ENCODE peak calls at places on chromosome 18, in eight cellular contexts. B is GM10248; X is kidney tubule cell; F is activated CD8-positive, alpha-beta memory T cell treated with anti-CD3 and anti-CD28 coated beads, Interleukin-2, amount 50 U/mL, for 48 hours; K is stomach; T is Calu3; E is AG08396; U is SW480. Y is an unnamed sample.

GRCh38 chr18:21444465-21445023 is 156.0 kb downstream of the ESCO1 start:
- DNase-seq in B (peak; percentile 54), X (peak; percentile 68), F (no peak), K (no peak), T (peak; percentile 57), E (peak; percentile 40), U (peak; percentile 59), Y (peak; percentile 46)

GRCh38 chr18:8367217-8367988 is 241.8 kb upstream of the RAB12 start:
- DNase-seq in B (peak; percentile 43), X (peak; percentile 68), F (peak; percentile 60), K (peak; percentile 66), T (peak; percentile 70), E (peak; percentile 36), U (peak; percentile 43), Y (peak; percentile 64)

GRCh38 chr18:6719914-6720692 is 9.4 kb upstream of the ARHGAP28 start:
- DNase-seq in B (no peak), X (peak; percentile 22), F (no peak), K (no peak), T (no peak), E (no peak), U (no peak), Y (no peak)

GRCh38 chr18:22713511-22713910 is 219.6 kb upstream of the RBBP8 start:
- DNase-seq in B (no peak), X (no peak), F (no peak), K (no peak), T (no peak), E (no peak), U (no peak), Y (no peak)

GRCh38 chr18:45059695-45060094 is 379.0 kb downstream of the SETBP1 start:
- DNase-seq in B (no peak), X (peak; percentile 74), F (no peak), K (no peak), T (peak; percentile 5), E (peak; percentile 67), U (peak; percentile 8), Y (no peak)

GRCh38 chr18:26813043-26813442 is 52.5 kb downstream of the AQP4 start:
- DNase-seq in B (peak; percentile 22), X (peak; percentile 69), F (no peak), K (peak; percentile 37), T (peak; percentile 54), E (no peak), U (no peak), Y (no peak)

GRCh38 chr18:46609048-46609447 is 48.0 kb downstream of the LOXHD1 start:
- DNase-seq in B (no peak), X (no peak), F (no peak), K (no peak), T (no peak), E (no peak), U (no peak), Y (no peak)

GRCh38 chr18:33805592-33805991 is 227.6 kb downstream of the ASXL3 start:
- DNase-seq in B (no peak), X (no peak), F (no peak), K (no peak), T (no peak), E (no peak), U (no peak), Y (no peak)

GRCh38 chr18:76425299-76426101 is 69.5 kb downstream of the ZNF516 start:
- DNase-seq in B (no peak), X (peak; percentile 20), F (no peak), K (no peak), T (no peak), E (no peak), U (no peak), Y (no peak)

GRCh38 chr18:44601447-44601846 is 79.2 kb upstream of the SETBP1 start:
- DNase-seq in B (no peak), X (peak; percentile 81), F (no peak), K (no peak), T (no peak), E (no peak), U (no peak), Y (no peak)

GRCh38 chr18:67432806-67433205 is 83.7 kb downstream of the DSEL start:
- DNase-seq in B (no peak), X (no peak), F (no peak), K (no peak), T (no peak), E (no peak), U (no peak), Y (no peak)

GRCh38 chr18:61261870-61262269 is 71.4 kb upstream of the CDH20 start:
- DNase-seq in B (no peak), X (no peak), F (no peak), K (no peak), T (no peak), E (no peak), U (no peak), Y (no peak)

GRCh38 chr18:50879302-50880107 is 587 bp downstream of the ME2 start:
- DNase-seq in B (no peak), X (peak; percentile 47), F (no peak), K (peak; percentile 43), T (peak; percentile 61), E (peak; percentile 61), U (peak; percentile 36), Y (peak; percentile 32)

GRCh38 chr18:56238576-56238975 is 399.8 kb downstream of the TXNL1 start:
- DNase-seq in B (no peak), X (no peak), F (no peak), K (no peak), T (no peak), E (no peak), U (no peak), Y (no peak)

GRCh38 chr18:10072659-10073309 is 159.0 kb downstream of the VAPA start:
- DNase-seq in B (no peak), X (no peak), F (no peak), K (no peak), T (no peak), E (peak; percentile 52), U (peak; percentile 62), Y (no peak)

GRCh38 chr18:6363216-6363615 is 51.5 kb downstream of the L3MBTL4 start:
- DNase-seq in B (peak; percentile 49), X (peak; percentile 21), F (no peak), K (no peak), T (no peak), E (no peak), U (no peak), Y (no peak)

GRCh38 chr18:35045121-35045520 is 3.9 kb downstream of the MAPRE2 start:
- DNase-seq in B (no peak), X (no peak), F (no peak), K (no peak), T (no peak), E (no peak), U (no peak), Y (no peak)

GRCh38 chr18:26521617-26522016 is 26.7 kb downstream of the KCTD1 start:
- DNase-seq in B (no peak), X (no peak), F (no peak), K (no peak), T (no peak), E (no peak), U (no peak), Y (no peak)

GRCh38 chr18:57921708-57922107 is 118.6 kb upstream of the ATP8B1 start:
- DNase-seq in B (no peak), X (peak; percentile 55), F (no peak), K (no peak), T (no peak), E (no peak), U (no peak), Y (no peak)

GRCh38 chr18:9871244-9871746 is 14.5 kb upstream of the TXNDC2 start:
- DNase-seq in B (no peak), X (no peak), F (no peak), K (no peak), T (no peak), E (no peak), U (no peak), Y (no peak)

GRCh38 chr18:61908661-61909060 is 15.9 kb upstream of the RNF152 start:
- DNase-seq in B (no peak), X (no peak), F (no peak), K (no peak), T (no peak), E (no peak), U (no peak), Y (no peak)

GRCh38 chr18:35478520-35479435 is 19.0 kb downstream of the INO80C start:
- DNase-seq in B (peak; percentile 35), X (peak; percentile 97), F (peak; percentile 63), K (peak; percentile 68), T (peak; percentile 78), E (peak; percentile 71), U (peak; percentile 95), Y (peak; percentile 51)

GRCh38 chr18:79490593-79491551 is 95.1 kb downstream of the NFATC1 start:
- DNase-seq in B (no peak), X (no peak), F (no peak), K (no peak), T (no peak), E (no peak), U (no peak), Y (no peak)

GRCh38 chr18:1018211-1018651 is 113.6 kb downstream of the ADCYAP1 start:
- DNase-seq in B (no peak), X (no peak), F (no peak), K (no peak), T (no peak), E (no peak), U (no peak), Y (no peak)

GRCh38 chr18:61602836-61603235 is 269.6 kb downstream of the CDH20 start:
- DNase-seq in B (no peak), X (peak; percentile 87), F (no peak), K (no peak), T (no peak), E (no peak), U (no peak), Y (no peak)

GRCh38 chr18:78831603-78832002 is 148.0 kb upstream of the SALL3 start:
- DNase-seq in B (no peak), X (no peak), F (no peak), K (no peak), T (no peak), E (no peak), U (no peak), Y (no peak)

GRCh38 chr18:72197598-72197997 is 346.5 kb downstream of the CBLN2 start:
- DNase-seq in B (no peak), X (no peak), F (no peak), K (no peak), T (no peak), E (no peak), U (no peak), Y (no peak)

GRCh38 chr18:50651334-50651733 is 91.4 kb downstream of the MAPK4 start:
- DNase-seq in B (no peak), X (no peak), F (no peak), K (no peak), T (no peak), E (no peak), U (no peak), Y (no peak)

GRCh38 chr18:10351858-10352257 is 102.6 kb upstream of the APCDD1 start:
- DNase-seq in B (no peak), X (no peak), F (no peak), K (no peak), T (no peak), E (no peak), U (no peak), Y (no peak)

GRCh38 chr18:74989134-74989533 is 219.8 kb downstream of the PTGR3 start:
- DNase-seq in B (no peak), X (no peak), F (no peak), K (no peak), T (no peak), E (no peak), U (no peak), Y (no peak)

GRCh38 chr18:26655614-26656400 is 107.5 kb upstream of the KCTD1 start:
- DNase-seq in B (no peak), X (peak; percentile 78), F (no peak), K (peak; percentile 70), T (peak; percentile 55), E (peak; percentile 56), U (peak; percentile 28), Y (peak; percentile 57)

GRCh38 chr18:48829443-48830149 is 121.2 kb downstream of the SMAD7 start:
- DNase-seq in B (no peak), X (no peak), F (peak; percentile 46), K (peak; percentile 25), T (no peak), E (no peak), U (no peak), Y (no peak)

GRCh38 chr18:21656402-21656801 is 44.3 kb downstream of the SNRPD1 start:
- DNase-seq in B (no peak), X (no peak), F (no peak), K (no peak), T (no peak), E (no peak), U (no peak), Y (no peak)

GRCh38 chr18:23280844-23281243 is 145.6 kb downstream of the CABLES1 start:
- DNase-seq in B (no peak), X (no peak), F (no peak), K (no peak), T (no peak), E (no peak), U (no peak), Y (no peak)